ENCODE peak calls at places on chromosome 21, in nine cellular contexts. I is HuH-7; C is activated effector memory CD4-positive, alpha-beta T cell treated with anti-CD3 and anti-CD28 coated beads, Interleukin-2, amount 50 U/mL, for 16 hours; J is activated naive CD4-positive, alpha-beta T cell treated with Interleukin-2 at 50 U/mL for 16 hours; T is NCI-H510A; W is astrocyte of the spinal cord; L is T-helper 17 cell; Q is dermis blood vessel endothelial cell; M is GF-D8. H is an unnamed sample.

GRCh38 chr21:41769521-41769920 is 2.7 kb upstream of the RIPK4 start:
- DNase-seq in M (no peak), J (no peak), W (no peak), I (no peak), C (peak; percentile 57), Q (no peak), T (no peak), L (no peak), H (no peak)

GRCh38 chr21:45617021-45617930 is 26.2 kb upstream of the PCBP3 start:
- DNase-seq in M (no peak), T (no peak), L (no peak), Q (no peak), J (no peak), W (no peak), C (peak; percentile 62), I (no peak), H (no peak)

GRCh38 chr21:28375708-28376385 is 616.8 kb downstream of the LTN1 start:
- DNase-seq in Q (peak; percentile 25), J (no peak), I (no peak), L (no peak), W (peak; percentile 70), M (no peak), C (no peak), T (no peak), H (no peak)

GRCh38 chr21:38861006-38861405 is 55.3 kb downstream of the ETS2 start:
- DNase-seq in L (no peak), T (no peak), M (no peak), I (no peak), W (no peak), C (no peak), Q (no peak), J (no peak), H (peak; percentile 32)

GRCh38 chr21:31888936-31889371 is 16.1 kb downstream of the HUNK start:
- DNase-seq in T (no peak), J (no peak), M (no peak), I (no peak), L (no peak), Q (no peak), W (no peak), C (no peak), H (no peak)

GRCh38 chr21:45528981-45529784 is 13.1 kb downstream of the SLC19A1 start:
- DNase-seq in Q (no peak), J (no peak), T (no peak), L (peak; percentile 9), M (no peak), C (peak; percentile 50), I (no peak), W (no peak), H (no peak)

GRCh38 chr21:34974162-34974981 is 74.7 kb downstream of the RUNX1 start:
- DNase-seq in C (peak; percentile 80), M (no peak), Q (no peak), J (peak; percentile 59), I (no peak), L (no peak), T (no peak), W (no peak), H (no peak)

GRCh38 chr21:41501919-41502318 is 6.0 kb downstream of the TMPRSS2 start:
- DNase-seq in M (no peak), W (no peak), I (no peak), T (no peak), Q (no peak), L (no peak), J (no peak), C (no peak), H (no peak)

GRCh38 chr21:32826317-32827167 is 55.0 kb upstream of the PAXBP1 start:
- DNase-seq in Q (peak; percentile 79), I (peak; percentile 48), M (peak; percentile 38), J (peak; percentile 24), C (no peak), L (no peak), T (no peak), W (peak; percentile 55), H (peak; percentile 57)

GRCh38 chr21:44761747-44762208 is 39.8 kb downstream of the UBE2G2 start:
- DNase-seq in T (no peak), L (no peak), W (no peak), I (no peak), Q (no peak), J (no peak), C (peak; percentile 54), M (no peak), H (peak; percentile 67)

GRCh38 chr21:31771685-31772084 is 39.8 kb upstream of the SCAF4 start:
- DNase-seq in C (no peak), Q (no peak), I (no peak), W (no peak), M (no peak), L (no peak), J (no peak), T (no peak), H (no peak)

GRCh38 chr21:42925114-42925907 is at the start of gene ERVH48-1:
- DNase-seq in W (no peak), M (no peak), C (no peak), Q (no peak), I (no peak), T (no peak), J (no peak), L (no peak), H (no peak)